ENCODE peak calls at places on chromosomes 6 and 20, in four cellular contexts. One of them, this sample, is unnamed.

GRCh38 chr6:35486005-35486925 is 10.6 kb downstream of the TEAD3 start:
- DNase-seq in head of caudate nucleus: no peak
- DNase-seq in central memory CD4-positive, alpha-beta T cell: no peak
- DNase-seq in NCI-H1694 treated with DMSO at 0.1 percent for 48 hours: no peak
- DNase-seq in this sample: no peak

GRCh38 chr6:47787620-47788497 is 6.0 kb downstream of the OPN5 start:
- DNase-seq in NCI-H1694 treated with DMSO at 0.1 percent for 48 hours: peak
- DNase-seq in head of caudate nucleus: peak
- DNase-seq in central memory CD4-positive, alpha-beta T cell: peak
- DNase-seq in this sample: peak

GRCh38 chr6:85113934-85114582 is 335.8 kb upstream of the NT5E start:
- DNase-seq in central memory CD4-positive, alpha-beta T cell: no peak
- DNase-seq in NCI-H1694 treated with DMSO at 0.1 percent for 48 hours: no peak
- DNase-seq in head of caudate nucleus: no peak
- DNase-seq in this sample: no peak

GRCh38 chr6:154169193-154169847 is 130.3 kb downstream of the OPRM1 start:
- DNase-seq in NCI-H1694 treated with DMSO at 0.1 percent for 48 hours: no peak
- DNase-seq in head of caudate nucleus: peak
- DNase-seq in central memory CD4-positive, alpha-beta T cell: no peak
- DNase-seq in this sample: no peak

GRCh38 chr20:38297916-38298674 is 5.9 kb upstream of the BPI start:
- DNase-seq in head of caudate nucleus: no peak
- DNase-seq in central memory CD4-positive, alpha-beta T cell: no peak
- DNase-seq in NCI-H1694 treated with DMSO at 0.1 percent for 48 hours: no peak
- DNase-seq in this sample: no peak

GRCh38 chr6:163872335-163872734 is 457.8 kb downstream of the QKI start:
- DNase-seq in head of caudate nucleus: no peak
- DNase-seq in NCI-H1694 treated with DMSO at 0.1 percent for 48 hours: no peak
- DNase-seq in central memory CD4-positive, alpha-beta T cell: no peak
- DNase-seq in this sample: no peak

GRCh38 chr20:46196990-46197389 is 78.9 kb downstream of the CD40 start:
- DNase-seq in head of caudate nucleus: no peak
- DNase-seq in central memory CD4-positive, alpha-beta T cell: no peak
- DNase-seq in NCI-H1694 treated with DMSO at 0.1 percent for 48 hours: no peak
- DNase-seq in this sample: no peak

GRCh38 chr6:39702265-39702664 is 22.9 kb downstream of the KIF6 start:
- DNase-seq in NCI-H1694 treated with DMSO at 0.1 percent for 48 hours: no peak
- DNase-seq in central memory CD4-positive, alpha-beta T cell: no peak
- DNase-seq in head of caudate nucleus: no peak
- DNase-seq in this sample: no peak